ENCODE peak calls at places on chromosomes 3 and 15, in nine cellular contexts. D is upper lobe of left lung, G is left ventricle myocardium inferior, K is A549, P is lung, B is GM20000, T is epithelial cell of esophagus, I is tibial nerve, M is cardiac muscle cell. U is an unnamed sample.

GRCh38 chr15:63833246-63833696 is 477 bp downstream of the HERC1 start:
- DNase-seq in B (peak), T (peak), P (peak), G (peak), D (peak), I (no peak), M (peak), K (peak), U (no peak)

GRCh38 chr3:8761866-8762265 is 7.5 kb downstream of the OXTR start:
- DNase-seq in P (no peak), K (no peak), B (no peak), T (no peak), I (no peak), D (no peak), M (no peak), G (no peak), U (no peak)

GRCh38 chr3:80542476-80542875 is 774.7 kb upstream of the ROBO1 start:
- DNase-seq in P (no peak), T (no peak), K (no peak), D (no peak), I (no peak), G (no peak), B (no peak), M (no peak), U (no peak)

GRCh38 chr3:55476515-55476914 is 10.6 kb downstream of the WNT5A start:
- DNase-seq in K (no peak), D (no peak), B (no peak), P (no peak), T (peak), M (no peak), I (no peak), G (no peak), U (no peak)

GRCh38 chr15:100211855-100212850 is 129.6 kb downstream of the ADAMTS17 start:
- DNase-seq in T (peak), I (no peak), P (no peak), G (no peak), B (no peak), M (peak), K (no peak), D (no peak), U (no peak)

GRCh38 chr3:156691920-156692319 is 17.5 kb downstream of the TIPARP start:
- DNase-seq in B (no peak), K (no peak), T (peak), P (no peak), M (no peak), D (no peak), G (no peak), I (no peak), U (no peak)

GRCh38 chr3:171200052-171201029 is 173.8 kb upstream of the SLC2A2 start:
- DNase-seq in P (no peak), B (no peak), D (no peak), K (no peak), M (no peak), T (no peak), G (no peak), I (no peak), U (no peak)

GRCh38 chr15:76342046-76342381 is 5.4 kb downstream of the ISL2 start:
- DNase-seq in T (no peak), D (no peak), G (no peak), M (no peak), K (no peak), B (no peak), P (no peak), I (no peak), U (no peak)

GRCh38 chr3:187974857-187975257 is 179.1 kb upstream of the LPP start:
- DNase-seq in B (no peak), D (no peak), K (no peak), G (no peak), M (no peak), P (no peak), I (no peak), T (no peak), U (no peak)

GRCh38 chr3:49673715-49674490 is at the start of gene APEH:
- DNase-seq in M (peak), G (peak), I (peak), K (peak), B (peak), T (peak), D (peak), P (peak), U (peak)

GRCh38 chr3:10223676-10224639 is 24.3 kb upstream of the TATDN2 start:
- DNase-seq in K (no peak), T (no peak), M (no peak), B (peak), I (no peak), P (no peak), G (no peak), D (peak), U (peak)

GRCh38 chr3:14719006-14719405 is 44.1 kb downstream of the C3orf20 start:
- DNase-seq in B (no peak), P (no peak), G (no peak), T (no peak), D (no peak), K (no peak), M (no peak), I (no peak), U (no peak)

GRCh38 chr3:129377615-129378014 is 50.8 kb downstream of the EFCAB12 start:
- DNase-seq in M (no peak), D (no peak), P (no peak), B (no peak), I (no peak), K (no peak), G (no peak), T (no peak), U (no peak)

GRCh38 chr3:42247576-42248027 is 18.4 kb downstream of the CCK start:
- DNase-seq in M (peak), I (peak), D (peak), G (peak), K (peak), P (peak), B (peak), T (peak), U (no peak)

GRCh38 chr3:172272699-172273098 is 175.6 kb downstream of the GHSR start:
- DNase-seq in B (no peak), G (no peak), M (no peak), P (no peak), T (no peak), K (no peak), D (no peak), I (no peak), U (no peak)

GRCh38 chr3:191246628-191247027 is 47.6 kb downstream of the OSTN start:
- DNase-seq in M (no peak), P (no peak), G (no peak), T (peak), K (peak), D (no peak), I (no peak), B (no peak), U (no peak)

GRCh38 chr3:150015906-150016305 is 45.2 kb upstream of the PFN2 start:
- DNase-seq in M (no peak), D (no peak), B (no peak), P (no peak), T (no peak), G (no peak), I (no peak), K (no peak), U (no peak)

GRCh38 chr3:176697284-176697889 is 499.9 kb downstream of the TBL1XR1 start:
- DNase-seq in D (no peak), P (no peak), T (no peak), M (no peak), K (no peak), G (no peak), B (no peak), I (no peak), U (no peak)

GRCh38 chr3:29430558-29430971 is 149.7 kb downstream of the RBMS3 start:
- DNase-seq in I (no peak), B (no peak), T (no peak), P (no peak), M (no peak), D (no peak), K (no peak), G (no peak), U (no peak)

GRCh38 chr15:64749167-64749566 is 26.2 kb downstream of the RBPMS2 start:
- DNase-seq in T (peak), G (no peak), D (no peak), P (no peak), B (no peak), K (no peak), I (no peak), M (no peak), U (no peak)

GRCh38 chr15:25849431-25849921 is 13.7 kb downstream of the ATP10A start:
- DNase-seq in P (no peak), T (peak), K (no peak), I (no peak), B (no peak), G (no peak), M (no peak), D (no peak), U (no peak)

GRCh38 chr3:144677118-144677517 is 705.5 kb downstream of the DIPK2A start:
- DNase-seq in P (no peak), K (no peak), D (no peak), G (no peak), I (no peak), B (no peak), M (no peak), T (no peak), U (no peak)

GRCh38 chr3:23402728-23403505 is 199.8 kb downstream of the UBE2E2 start:
- DNase-seq in K (no peak), G (no peak), B (no peak), D (no peak), T (no peak), M (no peak), I (no peak), P (no peak), U (no peak)

GRCh38 chr15:66955871-66956585 is 109.4 kb upstream of the SMAD3 start:
- DNase-seq in M (no peak), I (no peak), D (no peak), G (no peak), B (no peak), P (no peak), K (peak), T (peak), U (no peak)

GRCh38 chr15:90016721-90017120 is 15.6 kb downstream of the ZNF710 start:
- DNase-seq in P (no peak), B (no peak), M (no peak), G (no peak), I (no peak), D (peak), K (no peak), T (no peak), U (no peak)

GRCh38 chr3:76715426-76715825 is 324.5 kb upstream of the ROBO2 start:
- DNase-seq in G (no peak), M (no peak), P (no peak), I (no peak), B (no peak), D (no peak), T (no peak), K (no peak), U (no peak)

GRCh38 chr3:62493116-62493801 is 119.9 kb upstream of the FEZF2 start:
- DNase-seq in T (no peak), P (no peak), B (no peak), G (no peak), D (no peak), M (no peak), K (no peak), I (no peak), U (no peak)

GRCh38 chr3:101941253-101942039 is 92.1 kb downstream of the NFKBIZ start:
- DNase-seq in T (peak), B (no peak), P (no peak), G (no peak), K (no peak), D (no peak), I (no peak), M (no peak), U (no peak)

GRCh38 chr3:193563429-193563828 is 8.7 kb upstream of the ATP13A4 start:
- DNase-seq in M (no peak), D (peak), T (peak), B (no peak), P (peak), I (no peak), K (no peak), G (no peak), U (no peak)

GRCh38 chr15:99536422-99537033 is 29.3 kb upstream of the MEF2A start:
- DNase-seq in B (no peak), K (peak), G (no peak), M (no peak), D (no peak), P (no peak), I (no peak), T (peak), U (no peak)

GRCh38 chr15:76678766-76679165 is 226.4 kb downstream of the SCAPER start:
- DNase-seq in G (no peak), T (no peak), I (no peak), B (no peak), K (no peak), P (no peak), D (no peak), M (no peak), U (no peak)

GRCh38 chr3:50365080-50365841 is 5.9 kb upstream of the TMEM115 start:
- DNase-seq in M (peak), T (peak), I (peak), K (no peak), P (peak), D (peak), B (peak), G (peak), U (peak)

GRCh38 chr3:25855281-25855680 is 65.4 kb downstream of the OXSM start:
- DNase-seq in I (no peak), P (no peak), D (no peak), T (peak), B (no peak), G (no peak), M (no peak), K (no peak), U (no peak)

GRCh38 chr3:179045719-179046402 is 25.7 kb downstream of the ZMAT3 start:
- DNase-seq in T (no peak), M (peak), B (no peak), K (no peak), D (no peak), I (no peak), G (no peak), P (no peak), U (no peak)

GRCh38 chr3:196216081-196216564 is at the start of gene SLC51A:
- DNase-seq in D (no peak), G (no peak), T (no peak), M (no peak), P (no peak), K (no peak), I (no peak), B (no peak), U (no peak)

GRCh38 chr15:55737373-55737772 is 5.6 kb downstream of the PRTG start:
- DNase-seq in I (no peak), T (no peak), K (no peak), G (no peak), P (no peak), B (no peak), M (peak), D (no peak), U (no peak)

GRCh38 chr3:136396916-136397315 is 146.8 kb downstream of the PCCB start:
- DNase-seq in P (no peak), B (no peak), K (no peak), I (no peak), T (peak), M (no peak), G (no peak), D (no peak), U (no peak)

GRCh38 chr3:47661121-47661752 is 82.6 kb upstream of the CSPG5 start:
- DNase-seq in P (no peak), D (no peak), T (peak), I (no peak), G (no peak), B (no peak), M (no peak), K (peak), U (no peak)

GRCh38 chr3:115040673-115041286 is 106.3 kb downstream of the ZBTB20 start:
- DNase-seq in I (peak), D (peak), B (peak), M (peak), T (peak), K (peak), G (no peak), P (no peak), U (no peak)

GRCh38 chr15:88900309-88900981 is 5.1 kb upstream of the HAPLN3 start:
- DNase-seq in D (no peak), P (no peak), G (no peak), K (no peak), B (no peak), T (peak), M (no peak), I (no peak), U (no peak)

DNA sequence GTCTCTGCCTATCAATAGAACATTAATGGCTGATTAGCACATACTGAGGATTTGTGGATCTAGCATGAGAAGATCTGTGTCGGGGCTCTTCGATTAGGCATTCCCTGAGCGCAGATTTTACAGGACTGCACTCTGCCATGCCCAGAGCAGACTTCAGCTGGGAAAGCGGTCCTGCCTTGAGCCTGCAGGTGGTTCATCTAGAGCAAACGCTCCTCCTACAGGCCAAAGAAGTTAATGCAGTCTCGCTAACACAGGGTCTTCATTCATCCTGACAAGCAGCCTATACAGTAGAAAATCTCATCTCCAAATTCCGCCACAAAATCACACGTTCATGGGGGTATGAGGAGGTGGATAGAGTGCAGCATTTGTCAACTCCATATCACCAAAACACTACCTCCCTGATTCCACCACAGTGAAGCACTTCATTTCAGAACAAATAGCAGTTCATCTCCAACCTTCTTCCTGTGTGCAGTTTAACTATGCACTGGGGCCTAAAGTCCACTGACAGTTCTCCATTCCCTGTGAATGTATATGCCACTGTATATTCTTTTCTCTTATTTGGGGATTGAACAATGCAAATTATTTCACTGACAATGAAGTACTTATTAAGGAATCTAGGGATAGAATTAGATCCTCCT is 405.8 kb downstream of the IGSF11 start:
- DNase-seq in G (peak), M (peak), P (peak), T (peak), K (peak), B (peak), D (peak), I (peak), U (no peak)
- TF ChIP-seq CTCF in G (peak), M (peak), P (no peak), T (peak), K (peak), B (peak), D (peak), I (peak), U (peak)

GRCh38 chr3:173396191-173397041 is 1.1 kb upstream of the NLGN1 start:
- DNase-seq in K (no peak), I (peak), T (peak), P (no peak), D (no peak), G (no peak), B (peak), M (peak), U (no peak)

GRCh38 chr3:173395412-173396181 is 1.9 kb upstream of the NLGN1 start:
- DNase-seq in B (peak), P (peak), G (peak), I (peak), D (peak), K (no peak), T (peak), M (peak), U (peak)

GRCh38 chr3:173399001-173399400 is 1.5 kb downstream of the NLGN1 start:
- DNase-seq in G (no peak), B (no peak), K (no peak), T (no peak), M (no peak), I (no peak), P (no peak), D (no peak), U (no peak)

GRCh38 chr3:173397161-173398110 is at the start of gene NLGN1:
- DNase-seq in P (peak), M (peak), B (peak), T (peak), I (peak), D (peak), G (peak), K (no peak), U (no peak)

DNA sequence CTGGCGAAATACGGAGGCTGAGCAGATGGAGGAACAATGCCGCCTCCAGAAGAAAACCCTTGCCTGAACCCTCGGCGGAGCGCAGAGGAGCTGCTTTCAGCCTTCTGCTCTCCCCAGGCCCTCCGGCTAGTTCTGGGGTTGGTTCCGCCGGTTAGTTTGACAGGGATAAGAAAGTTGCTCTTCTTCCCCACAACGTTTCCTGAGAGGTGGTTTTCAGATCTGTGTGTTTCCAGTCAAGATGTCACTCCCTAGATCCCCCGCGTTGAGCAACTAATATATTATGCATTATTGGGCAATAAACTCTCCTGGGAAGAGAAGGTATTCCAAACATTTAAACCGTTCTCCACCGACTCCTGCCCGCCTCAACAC is 551 bp downstream of the NLGN1 start:
- DNase-seq in K (no peak), M (peak), T (peak), I (peak), P (no peak), G (no peak), D (no peak), B (peak), U (no peak)
- TF ChIP-seq CTCF in K (no peak), M (no peak), T (no peak), I (no peak), P (no peak), G (no peak), D (no peak), B (no peak), U (no peak)

DNA sequence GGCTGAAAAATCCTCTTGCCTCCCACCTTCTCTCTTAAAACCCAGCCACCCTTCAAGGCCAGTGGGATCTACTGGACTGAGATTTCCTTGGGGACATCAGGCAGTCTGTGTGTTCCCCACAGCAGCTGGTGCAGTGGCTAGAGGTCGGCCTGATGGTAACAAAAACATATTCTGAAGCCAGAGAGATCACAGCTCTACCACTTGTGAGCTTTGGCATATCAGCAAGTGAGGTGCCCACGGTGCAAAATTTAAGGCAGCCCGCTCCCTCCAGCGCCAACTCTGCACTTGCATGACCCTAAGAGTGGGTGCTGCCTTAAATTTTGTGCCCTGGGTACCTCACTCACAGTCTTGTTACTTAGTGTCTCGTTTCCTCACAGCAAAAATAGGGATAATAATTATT is 97.2 kb downstream of the MESD start:
- DNase-seq in K (no peak), I (no peak), P (no peak), B (no peak), M (no peak), T (no peak), G (no peak), D (no peak), U (no peak)
- TF ChIP-seq CTCF in K (no peak), I (no peak), P (no peak), B (no peak), M (no peak), T (no peak), G (no peak), D (no peak), U (no peak)

GRCh38 chr3:126124148-126124868 is 40.4 kb upstream of the SLC41A3 start:
- DNase-seq in T (no peak), D (peak), K (no peak), P (no peak), I (no peak), B (no peak), G (peak), M (no peak), U (peak)
- TF ChIP-seq CTCF in T (no peak), D (no peak), K (no peak), P (no peak), I (no peak), B (no peak), G (no peak), M (no peak), U (no peak)

GRCh38 chr3:13461169-13462124 is 18.7 kb upstream of the HDAC11 start:
- DNase-seq in I (no peak), D (peak), B (peak), G (peak), P (peak), T (peak), M (peak), K (peak), U (peak)
- TF ChIP-seq CTCF in I (no peak), D (peak), B (peak), G (peak), P (peak), T (peak), M (peak), K (peak), U (peak)